ENCODE peak calls at places on chromosomes 3 and 15, in six cellular contexts. One of them, this sample, is unnamed.

GRCh38 chr3:183188895-183189462 is 26.4 kb upstream of the LAMP3 start:
- DNase-seq in HepG2: peak; percentile 10
- DNase-seq in GM12891: peak; percentile 24
- DNase-seq in K562: peak; percentile 48
- DNase-seq in GM12878: no peak
- DNase-seq in H1: no peak
- DNase-seq in this sample: no peak

GRCh38 chr3:35919160-35919559 is 279.8 kb downstream of the ARPP21 start:
- DNase-seq in HepG2: no peak
- DNase-seq in GM12891: no peak
- DNase-seq in K562: no peak
- DNase-seq in GM12878: no peak
- DNase-seq in H1: no peak
- DNase-seq in this sample: no peak

GRCh38 chr3:109373933-109374332 is 36.6 kb upstream of the DPPA4 start:
- DNase-seq in HepG2: no peak
- DNase-seq in GM12891: no peak
- DNase-seq in K562: no peak
- DNase-seq in GM12878: no peak
- DNase-seq in H1: no peak
- DNase-seq in this sample: no peak

GRCh38 chr15:40365624-40366023 is 7.6 kb downstream of the DISP2 start:
- DNase-seq in HepG2: no peak
- DNase-seq in GM12891: no peak
- DNase-seq in K562: no peak
- DNase-seq in GM12878: no peak
- DNase-seq in H1: no peak
- DNase-seq in this sample: no peak

GRCh38 chr3:89787485-89787884 is 680.1 kb downstream of the EPHA3 start:
- DNase-seq in HepG2: no peak
- DNase-seq in GM12891: no peak
- DNase-seq in K562: no peak
- DNase-seq in GM12878: no peak
- DNase-seq in H1: no peak
- DNase-seq in this sample: no peak

GRCh38 chr3:72728958-72729467 is 119.2 kb downstream of the SHQ1 start:
- DNase-seq in HepG2: peak; percentile 52
- DNase-seq in GM12891: no peak
- DNase-seq in K562: no peak
- DNase-seq in GM12878: no peak
- DNase-seq in H1: no peak
- DNase-seq in this sample: no peak

GRCh38 chr15:64443747-64444621 is 16.4 kb upstream of the ZNF609 start:
- DNase-seq in HepG2: peak; percentile 10
- DNase-seq in GM12891: no peak
- DNase-seq in K562: peak; percentile 52
- DNase-seq in GM12878: no peak
- DNase-seq in H1: no peak
- DNase-seq in this sample: no peak

GRCh38 chr3:56926513-56927282 is 124.9 kb upstream of the ARHGEF3 start:
- DNase-seq in HepG2: no peak
- DNase-seq in GM12891: no peak
- DNase-seq in K562: no peak
- DNase-seq in GM12878: no peak
- DNase-seq in H1: no peak
- DNase-seq in this sample: no peak

GRCh38 chr15:69893863-69894262 is 203.9 kb downstream of the TLE3 start:
- DNase-seq in HepG2: no peak
- DNase-seq in GM12891: no peak
- DNase-seq in K562: peak; percentile 12
- DNase-seq in GM12878: no peak
- DNase-seq in H1: no peak
- DNase-seq in this sample: no peak

GRCh38 chr3:16978234-16978920 is 93.6 kb downstream of the PLCL2 start:
- DNase-seq in HepG2: no peak
- DNase-seq in GM12891: no peak
- DNase-seq in K562: no peak
- DNase-seq in GM12878: no peak
- DNase-seq in H1: no peak
- DNase-seq in this sample: no peak

GRCh38 chr3:45387636-45388348 is 584 bp upstream of the LARS2 start:
- DNase-seq in HepG2: no peak
- DNase-seq in GM12891: no peak
- DNase-seq in K562: no peak
- DNase-seq in GM12878: no peak
- DNase-seq in H1: no peak
- DNase-seq in this sample: no peak

GRCh38 chr3:170440346-170440745 is 21.7 kb downstream of the CLDN11 start:
- DNase-seq in HepG2: no peak
- DNase-seq in GM12891: no peak
- DNase-seq in K562: no peak
- DNase-seq in GM12878: no peak
- DNase-seq in H1: no peak
- DNase-seq in this sample: no peak

GRCh38 chr15:44718180-44718926 is 7.0 kb downstream of the B2M start:
- DNase-seq in HepG2: no peak
- DNase-seq in GM12891: no peak
- DNase-seq in K562: no peak
- DNase-seq in GM12878: no peak
- DNase-seq in H1: no peak
- DNase-seq in this sample: no peak

DNA sequence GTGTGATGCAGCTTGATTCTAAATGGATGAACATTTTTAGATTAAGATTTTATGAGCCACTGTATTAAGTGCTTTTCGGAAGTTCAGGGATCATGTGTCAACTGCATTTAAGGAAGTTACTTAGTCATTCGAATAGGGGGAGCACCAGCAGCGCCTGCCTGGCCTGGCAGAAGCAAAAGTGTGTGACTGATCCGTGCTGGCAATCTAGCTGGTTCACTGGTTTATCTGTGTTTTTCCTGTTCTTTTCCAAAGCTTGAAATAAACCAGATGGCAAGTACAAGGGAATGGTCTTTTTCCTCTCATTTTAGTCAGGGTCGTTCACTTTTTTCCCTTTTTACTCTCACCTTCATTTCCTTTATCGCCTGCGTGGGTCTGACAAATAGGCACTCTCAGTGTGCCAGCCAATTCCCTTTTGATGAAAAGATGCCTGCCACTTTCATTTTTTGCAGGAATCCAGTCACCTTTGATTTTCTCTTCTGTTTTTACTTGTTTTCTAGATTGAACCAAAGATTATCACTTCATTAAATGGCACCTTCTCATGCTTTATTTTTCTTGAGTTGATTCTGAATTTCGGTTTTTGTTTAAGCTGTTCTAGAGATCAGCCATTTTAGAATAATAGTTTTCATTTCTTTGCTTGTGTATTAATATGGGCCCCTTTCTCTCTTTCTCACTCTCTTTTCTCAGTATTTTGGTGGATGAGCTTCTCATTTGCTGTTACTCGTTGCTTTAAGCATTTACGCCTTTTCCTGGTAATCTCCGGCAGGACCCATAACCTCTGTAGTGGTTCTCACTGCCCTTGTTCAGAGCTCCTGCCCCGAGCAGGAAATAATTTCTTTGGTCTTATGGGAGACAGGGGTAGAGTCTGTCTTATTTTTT is 2.8 kb downstream of the ABHD2 start:
- DNase-seq in HepG2: no peak
- DNase-seq in GM12891: no peak
- DNase-seq in K562: no peak
- DNase-seq in GM12878: no peak
- DNase-seq in H1: no peak
- DNase-seq in this sample: no peak
- TF ChIP-seq POLR2A in HepG2: no peak
- TF ChIP-seq POLR2A in GM12891: peak; percentile 40
- TF ChIP-seq POLR2A in K562: no peak
- TF ChIP-seq POLR2A in GM12878: peak; percentile 55
- TF ChIP-seq POLR2A in H1: no peak
- TF ChIP-seq POLR2A in this sample: peak; percentile 71

GRCh38 chr15:80778621-80778963 is 578 bp upstream of the CEMIP start:
- DNase-seq in HepG2: no peak
- DNase-seq in GM12891: no peak
- DNase-seq in K562: no peak
- DNase-seq in GM12878: no peak
- DNase-seq in H1: no peak
- DNase-seq in this sample: no peak

GRCh38 chr15:80779658-80780415 is 667 bp downstream of the CEMIP start:
- DNase-seq in HepG2: peak; percentile 25
- DNase-seq in GM12891: no peak
- DNase-seq in K562: no peak
- DNase-seq in GM12878: no peak
- DNase-seq in H1: peak; percentile 10
- DNase-seq in this sample: no peak

GRCh38 chr15:80777836-80778620 is 1.1 kb upstream of the CEMIP start:
- DNase-seq in HepG2: no peak
- DNase-seq in GM12891: no peak
- DNase-seq in K562: no peak
- DNase-seq in GM12878: no peak
- DNase-seq in H1: no peak
- DNase-seq in this sample: no peak

GRCh38 chr15:80780416-80781221 is 1.4 kb downstream of the CEMIP start:
- DNase-seq in HepG2: peak; percentile 47
- DNase-seq in GM12891: no peak
- DNase-seq in K562: peak; percentile 48
- DNase-seq in GM12878: no peak
- DNase-seq in H1: peak; percentile 23
- DNase-seq in this sample: no peak

GRCh38 chr15:80778964-80779657 is at the start of gene CEMIP:
- DNase-seq in HepG2: peak; percentile 71
- DNase-seq in GM12891: peak; percentile 76
- DNase-seq in K562: peak; percentile 74
- DNase-seq in GM12878: no peak
- DNase-seq in H1: peak; percentile 50
- DNase-seq in this sample: peak; percentile 40
- TF ChIP-seq TAF1 in HepG2: peak; percentile 58
- TF ChIP-seq TAF1 in GM12891: no peak
- TF ChIP-seq TAF1 in K562: no peak
- TF ChIP-seq TAF1 in GM12878: no peak
- TF ChIP-seq TAF1 in H1: peak; percentile 58
- TF ChIP-seq TAF1 in this sample: no peak

DNA sequence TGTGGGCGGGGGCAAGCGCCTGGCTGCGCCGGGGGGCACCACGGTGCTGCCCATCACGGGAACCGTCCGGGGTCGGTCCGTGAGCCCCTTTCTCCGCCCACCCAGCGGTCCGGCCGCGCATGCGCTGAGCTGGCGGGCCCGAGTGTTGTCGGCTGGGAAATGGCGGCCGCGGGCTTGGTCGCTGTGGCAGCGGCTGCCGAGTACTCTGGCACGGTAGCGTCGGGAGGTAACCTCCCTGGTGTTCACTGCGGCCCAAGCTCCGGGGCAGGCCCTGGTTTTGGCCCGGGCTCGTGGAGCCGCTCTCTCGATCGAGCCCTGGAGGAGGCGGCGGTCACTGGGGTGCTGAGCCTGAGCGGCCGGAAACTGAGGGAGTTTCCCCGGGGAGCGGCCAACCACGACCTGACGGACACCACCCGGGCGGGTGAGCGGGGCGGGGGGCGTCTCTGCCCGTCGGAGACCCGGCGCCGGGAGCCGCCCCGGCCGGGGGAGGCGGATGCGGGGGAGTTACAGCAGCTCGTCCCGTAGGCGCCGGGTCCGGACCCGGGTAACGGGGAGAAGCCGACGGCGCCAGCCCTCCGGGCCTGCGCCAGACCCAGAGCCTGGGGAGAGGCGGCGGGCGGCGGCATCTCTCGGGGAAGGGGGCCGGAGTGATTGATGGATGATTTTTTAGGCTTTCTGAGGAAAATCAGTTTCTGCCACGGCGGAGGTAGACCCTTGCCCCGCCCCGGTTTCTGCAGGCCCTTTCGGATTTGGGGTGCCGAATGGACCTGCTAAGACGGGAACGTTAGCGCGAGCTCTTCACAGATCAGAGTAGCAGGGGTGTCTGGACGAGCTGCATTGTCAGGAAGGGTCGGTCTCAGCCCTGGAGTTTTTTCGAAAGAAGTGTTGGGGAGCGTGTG is at the start of gene LRCH3:
- DNase-seq in HepG2: peak; percentile 56
- DNase-seq in GM12891: peak; percentile 77
- DNase-seq in K562: peak; percentile 92
- DNase-seq in GM12878: no peak
- DNase-seq in H1: peak; percentile 58
- DNase-seq in this sample: peak; percentile 87
- TF ChIP-seq POLR2A in HepG2: peak; percentile 93
- TF ChIP-seq POLR2A in GM12891: peak; percentile 89
- TF ChIP-seq POLR2A in K562: peak; percentile 99
- TF ChIP-seq POLR2A in GM12878: peak; percentile 96
- TF ChIP-seq POLR2A in H1: peak; percentile 97
- TF ChIP-seq POLR2A in this sample: peak; percentile 93

GRCh38 chr15:62771234-62771633 is 271.3 kb upstream of the TPM1 start:
- DNase-seq in HepG2: no peak
- DNase-seq in GM12891: no peak
- DNase-seq in K562: no peak
- DNase-seq in GM12878: no peak
- DNase-seq in H1: no peak
- DNase-seq in this sample: no peak

GRCh38 chr15:62770752-62771151 is 271.8 kb upstream of the TPM1 start:
- DNase-seq in HepG2: no peak
- DNase-seq in GM12891: no peak
- DNase-seq in K562: no peak
- DNase-seq in GM12878: no peak
- DNase-seq in H1: no peak
- DNase-seq in this sample: no peak

GRCh38 chr15:62770111-62770660 is 272.4 kb upstream of the TPM1 start:
- DNase-seq in HepG2: no peak
- DNase-seq in GM12891: no peak
- DNase-seq in K562: no peak
- DNase-seq in GM12878: no peak
- DNase-seq in H1: no peak
- DNase-seq in this sample: no peak

GRCh38 chr15:62775932-62776331 is 266.6 kb upstream of the TPM1 start:
- DNase-seq in HepG2: no peak
- DNase-seq in GM12891: no peak
- DNase-seq in K562: no peak
- DNase-seq in GM12878: no peak
- DNase-seq in H1: no peak
- DNase-seq in this sample: no peak

GRCh38 chr15:62773369-62774165 is 269.0 kb upstream of the TPM1 start:
- DNase-seq in HepG2: no peak
- DNase-seq in GM12891: no peak
- DNase-seq in K562: no peak
- DNase-seq in GM12878: no peak
- DNase-seq in H1: no peak
- DNase-seq in this sample: no peak
- TF ChIP-seq TAF1 in HepG2: no peak
- TF ChIP-seq TAF1 in GM12891: no peak
- TF ChIP-seq TAF1 in K562: no peak
- TF ChIP-seq TAF1 in GM12878: no peak
- TF ChIP-seq TAF1 in H1: no peak
- TF ChIP-seq TAF1 in this sample: no peak